ENCODE peak calls at places on chromosome 2, in nine cellular contexts. P, M, N, C, X, U, S, D and W are unnamed samples.

GRCh38 chr2:20454036-20454981 is 7.4 kb downstream of the RHOB start:
- DNase-seq in P (no peak), M (no peak), N (no peak), C (no peak), X (no peak), U (no peak), S (no peak), D (no peak), W (no peak)

GRCh38 chr2:217993817-217994459 is 8.9 kb downstream of the TNS1 start:
- DNase-seq in P (peak; percentile 70), M (peak; percentile 81), N (peak; percentile 29), C (peak; percentile 14), X (peak; percentile 53), U (no peak), S (no peak), D (peak; percentile 31), W (no peak)

GRCh38 chr2:112164876-112165275 is 26.7 kb downstream of the FBLN7 start:
- DNase-seq in P (no peak), M (no peak), N (no peak), C (no peak), X (no peak), U (no peak), S (no peak), D (no peak), W (no peak)

GRCh38 chr2:239518286-239519080 is 117.7 kb upstream of the HDAC4 start:
- DNase-seq in P (no peak), M (no peak), N (no peak), C (no peak), X (no peak), U (no peak), S (no peak), D (no peak), W (no peak)

GRCh38 chr2:40625849-40626248 is 174.0 kb upstream of the SLC8A1 start:
- DNase-seq in P (no peak), M (peak; percentile 26), N (no peak), C (no peak), X (peak; percentile 56), U (no peak), S (no peak), D (no peak), W (peak; percentile 43)

GRCh38 chr2:235088608-235089020 is 136.8 kb downstream of the SH3BP4 start:
- DNase-seq in P (no peak), M (no peak), N (no peak), C (no peak), X (peak; percentile 78), U (no peak), S (no peak), D (no peak), W (no peak)

GRCh38 chr2:72824224-72824842 is 1.5 kb downstream of the EXOC6B start:
- DNase-seq in P (no peak), M (peak; percentile 63), N (no peak), C (no peak), X (peak; percentile 53), U (no peak), S (no peak), D (no peak), W (peak; percentile 61)

GRCh38 chr2:200356306-200356705 is 49.8 kb downstream of the SPATS2L start:
- DNase-seq in P (no peak), M (no peak), N (no peak), C (no peak), X (no peak), U (no peak), S (no peak), D (no peak), W (no peak)

GRCh38 chr2:218255441-218255840 is 5.4 kb upstream of the GPBAR1 start:
- DNase-seq in P (no peak), M (peak; percentile 20), N (no peak), C (no peak), X (peak; percentile 28), U (no peak), S (no peak), D (no peak), W (peak; percentile 40)